ENCODE peak calls at places on chromosome 10, in eight cellular contexts. F is GM12878, J is heart left ventricle, C is H1, Z is A549, T is GM12864, A is heart right ventricle, Y is astrocyte of the cerebellum. I is an unnamed sample.

GRCh38 chr10:81534991-81535390 is 340.0 kb upstream of the NRG3 start:
- DNase-seq in F (no peak), J (no peak), C (no peak), Z (no peak), T (no peak), A (no peak), Y (no peak), I (no peak)

GRCh38 chr10:100065084-100065660 is 16.5 kb downstream of the CPN1 start:
- DNase-seq in F (no peak), J (no peak), C (no peak), Z (no peak), T (no peak), A (no peak), Y (no peak), I (no peak)

GRCh38 chr10:131816157-131816775 is 84.5 kb upstream of the PPP2R2D start:
- DNase-seq in F (no peak), J (no peak), C (no peak), Z (no peak), T (no peak), A (no peak), Y (no peak), I (no peak)

GRCh38 chr10:17747883-17748550 is 4.0 kb upstream of the TMEM236 start:
- DNase-seq in F (no peak), J (no peak), C (no peak), Z (peak; percentile 10), T (no peak), A (no peak), Y (no peak), I (no peak)

GRCh38 chr10:28326516-28327493 is 23.9 kb upstream of the MPP7 start:
- DNase-seq in F (no peak), J (peak; percentile 57), C (no peak), Z (no peak), T (no peak), A (peak; percentile 20), Y (peak; percentile 55), I (no peak)

GRCh38 chr10:100734295-100735086 is 10.9 kb upstream of the PAX2 start:
- DNase-seq in F (no peak), J (no peak), C (no peak), Z (no peak), T (no peak), A (no peak), Y (no peak), I (no peak)

GRCh38 chr10:12657489-12657888 is 308.1 kb downstream of the CAMK1D start:
- DNase-seq in F (no peak), J (no peak), C (no peak), Z (no peak), T (no peak), A (no peak), Y (no peak), I (no peak)

GRCh38 chr10:17671307-17671706 is 27.4 kb downstream of the STAM start:
- DNase-seq in F (no peak), J (no peak), C (no peak), Z (no peak), T (no peak), A (no peak), Y (no peak), I (no peak)

GRCh38 chr10:91006752-91007346 is 86.0 kb upstream of the ANKRD1 start:
- DNase-seq in F (peak; percentile 96), J (no peak), C (no peak), Z (no peak), T (peak; percentile 84), A (no peak), Y (no peak), I (no peak)

GRCh38 chr10:100520811-100521210 is 1.1 kb upstream of the SEC31B start:
- DNase-seq in F (no peak), J (no peak), C (no peak), Z (no peak), T (no peak), A (no peak), Y (no peak), I (no peak)

GRCh38 chr10:59625842-59626522 is 83.7 kb downstream of the SLC16A9 start:
- DNase-seq in F (peak; percentile 35), J (peak; percentile 34), C (peak; percentile 29), Z (peak; percentile 73), T (peak; percentile 30), A (no peak), Y (peak; percentile 67), I (peak; percentile 74)

GRCh38 chr10:4981722-4982471 is 18.7 kb downstream of the AKR1C1 start:
- DNase-seq in F (no peak), J (no peak), C (peak; percentile 19), Z (peak; percentile 94), T (peak; percentile 5), A (no peak), Y (peak; percentile 4), I (no peak)

GRCh38 chr10:24518981-24519597 is 204.6 kb downstream of the ARHGAP21 start:
- DNase-seq in F (no peak), J (peak; percentile 69), C (no peak), Z (peak; percentile 57), T (no peak), A (peak; percentile 18), Y (peak; percentile 43), I (peak; percentile 56)

GRCh38 chr10:24515481-24515880 is 208.2 kb downstream of the ARHGAP21 start:
- DNase-seq in F (no peak), J (no peak), C (no peak), Z (no peak), T (no peak), A (no peak), Y (no peak), I (no peak)

GRCh38 chr10:24518411-24518810 is 205.3 kb downstream of the ARHGAP21 start:
- DNase-seq in F (no peak), J (no peak), C (no peak), Z (no peak), T (no peak), A (no peak), Y (no peak), I (no peak)

DNA sequence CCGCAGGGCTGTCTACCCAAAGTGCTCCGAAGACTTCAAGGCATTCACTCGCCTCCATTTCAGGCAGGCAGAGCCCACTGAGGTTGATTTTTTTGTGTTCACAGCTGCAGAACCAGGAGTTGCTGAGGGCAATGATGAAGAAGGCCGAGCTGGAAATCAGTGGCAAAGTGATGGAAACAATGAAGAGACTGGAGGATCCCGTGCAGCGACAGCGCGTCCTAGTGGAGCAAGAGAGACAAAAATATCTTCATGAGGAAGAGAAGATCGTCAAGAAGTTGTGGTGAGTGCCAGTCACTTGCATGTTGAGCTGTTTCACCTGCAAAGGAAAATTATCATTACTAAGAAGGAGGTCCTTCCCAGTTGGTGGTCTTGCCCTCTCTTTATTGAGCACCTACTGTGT is 210.5 kb downstream of the ARHGAP21 start:
- DNase-seq in F (no peak), J (no peak), C (no peak), Z (peak; percentile 13), T (no peak), A (no peak), Y (peak; percentile 26), I (peak; percentile 9)
- TF ChIP-seq CTCF in F (peak; percentile 30), J (no peak), C (peak; percentile 58), Z (peak; percentile 21), T (peak; percentile 37), A (peak; percentile 22), Y (peak; percentile 57), I (peak; percentile 48)

DNA sequence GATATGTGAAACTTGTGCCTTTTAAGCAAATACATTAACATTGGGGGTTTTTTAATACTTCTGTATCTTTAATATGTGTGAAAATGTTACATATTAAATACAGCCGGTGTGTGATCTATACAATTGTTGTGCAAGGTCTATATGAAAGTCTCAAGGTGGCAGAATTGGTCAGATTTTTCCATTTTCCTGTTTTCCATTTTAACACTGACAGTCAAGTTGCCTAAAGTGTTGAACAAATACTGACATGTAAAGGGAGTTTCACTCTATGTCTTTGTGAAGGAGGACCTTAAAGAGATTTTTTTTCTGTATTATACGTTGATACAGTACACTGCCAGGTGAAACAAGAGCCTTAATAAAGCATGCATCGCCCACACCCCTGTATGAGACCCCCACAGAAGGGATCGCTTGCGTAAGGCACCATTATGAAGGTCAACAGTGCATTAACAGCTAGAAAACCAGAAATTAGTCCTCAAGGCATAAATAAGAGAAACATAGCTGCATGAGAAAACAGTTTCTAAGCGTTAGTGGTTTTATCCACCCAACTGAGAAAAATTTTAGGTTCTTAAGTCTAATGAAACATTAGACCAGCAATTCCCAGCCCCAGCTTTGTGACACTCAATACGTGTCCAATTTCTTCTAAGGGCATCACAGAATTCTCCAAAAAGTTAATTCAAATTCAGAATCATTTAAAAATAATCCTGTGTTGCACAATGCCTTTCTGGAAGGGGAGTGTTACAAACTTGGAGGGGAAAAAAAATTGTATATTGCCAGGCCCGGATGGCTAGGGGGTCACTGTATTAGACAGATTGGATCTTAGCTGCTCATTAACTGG is 6.9 kb downstream of the KLF6 start:
- DNase-seq in F (no peak), J (no peak), C (no peak), Z (no peak), T (no peak), A (no peak), Y (no peak), I (no peak)
- H3K4me3 ChIP-seq in F (peak overlapping the region; percentile 3), J (no peak overlapping the region), C (no peak overlapping the region), Z (no peak overlapping the region), T (no peak overlapping the region), A (peak overlapping the region; percentile 96), Y (no peak overlapping the region), I (no peak overlapping the region)

GRCh38 chr10:115968236-115968635 is 304.8 kb downstream of the GFRA1 start:
- DNase-seq in F (no peak), J (no peak), C (no peak), Z (no peak), T (no peak), A (no peak), Y (no peak), I (no peak)

GRCh38 chr10:115969591-115969990 is 303.4 kb downstream of the GFRA1 start:
- DNase-seq in F (no peak), J (no peak), C (no peak), Z (no peak), T (no peak), A (no peak), Y (no peak), I (no peak)

GRCh38 chr10:115958043-115958442 is 315.0 kb downstream of the GFRA1 start:
- DNase-seq in F (no peak), J (no peak), C (no peak), Z (no peak), T (no peak), A (no peak), Y (no peak), I (no peak)

GRCh38 chr10:115964827-115965226 is 308.2 kb downstream of the GFRA1 start:
- DNase-seq in F (no peak), J (no peak), C (no peak), Z (no peak), T (no peak), A (no peak), Y (no peak), I (no peak)

GRCh38 chr10:115963848-115964247 is 309.2 kb downstream of the GFRA1 start:
- DNase-seq in F (no peak), J (no peak), C (no peak), Z (no peak), T (no peak), A (no peak), Y (peak; percentile 57), I (no peak)
- TF ChIP-seq CTCF in F (no peak), J (no peak), C (no peak), Z (peak; percentile 12), T (no peak), A (no peak), Y (peak; percentile 51), I (no peak)

DNA sequence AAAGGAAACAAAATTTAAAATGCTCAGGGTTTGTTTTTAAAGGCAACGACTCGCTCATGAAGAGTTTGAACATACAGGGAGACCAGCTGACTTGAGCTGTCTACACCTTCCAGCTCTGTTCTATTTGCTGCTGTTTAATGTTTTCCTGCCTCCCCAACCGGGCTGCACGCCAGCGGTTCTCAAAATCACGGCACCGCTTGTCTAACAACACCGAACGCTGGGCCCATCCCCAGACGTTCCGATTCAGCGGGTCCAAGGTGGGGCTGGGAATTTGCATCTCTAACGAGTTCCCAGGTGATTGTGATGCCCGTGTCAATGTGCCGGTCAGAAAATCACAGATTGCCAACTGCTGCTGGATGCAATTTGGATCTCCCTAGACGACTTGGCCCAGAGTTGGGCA is 28.3 kb downstream of the CELF2 start:
- DNase-seq in F (no peak), J (peak; percentile 75), C (no peak), Z (no peak), T (no peak), A (peak; percentile 82), Y (no peak), I (no peak)
- H3K4me3 ChIP-seq in F (no peak overlapping the region), J (no peak overlapping the region), C (no peak overlapping the region), Z (no peak overlapping the region), T (no peak overlapping the region), A (peak overlapping the region; percentile 20), Y (no peak overlapping the region), I (no peak overlapping the region)